ENCODE peak calls at places on chromosomes 6 and 20, in seven cellular contexts. L is SIG-M5; F is activated CD8-positive, alpha-beta T cell treated with anti-CD3 and anti-CD28 coated beads for 36 hours; J is stimulated activated CD4-positive, alpha-beta T cell treated with anti-CD3 and anti-CD28 coated beads, Interleukin-1b, Interleukin-23, amount 100 ng/mL, for 24 hours; Z is RPMI7951; I is T-helper 1 cell; Q is HEK293T. T is an unnamed sample.

GRCh38 chr6:79672631-79673065 is 41.5 kb downstream of the SH3BGRL2 start:
- DNase-seq in Z (peak), F (no peak), J (no peak), Q (no peak), L (no peak), I (no peak), T (no peak)

GRCh38 chr6:108174371-108175175 is 8.8 kb downstream of the NR2E1 start:
- DNase-seq in F (peak), L (no peak), J (no peak), Z (no peak), I (no peak), Q (no peak), T (no peak)

GRCh38 chr6:149961728-149962425 is 1.9 kb upstream of the ULBP1 start:
- DNase-seq in J (no peak), I (no peak), Q (peak), F (peak), L (no peak), Z (peak), T (peak)

GRCh38 chr20:51831891-51832675 is 29.8 kb upstream of the SALL4 start:
- DNase-seq in J (no peak), Q (no peak), L (no peak), I (no peak), Z (no peak), F (no peak), T (no peak)

GRCh38 chr20:8535403-8536003 is 403.4 kb downstream of the PLCB1 start:
- DNase-seq in J (no peak), L (no peak), Z (no peak), I (no peak), F (peak), Q (peak), T (no peak)

GRCh38 chr6:154937306-154938244 is 57.5 kb upstream of the TIAM2 start:
- DNase-seq in F (no peak), J (no peak), Z (no peak), I (no peak), Q (no peak), L (no peak), T (no peak)

GRCh38 chr6:154995241-154996162 is at the start of gene TIAM2:
- DNase-seq in F (peak), I (no peak), J (peak), Z (peak), L (no peak), Q (peak), T (peak)

GRCh38 chr6:161951139-161951538 is 677.3 kb upstream of the AGPAT4 start:
- DNase-seq in I (no peak), F (no peak), L (no peak), Z (no peak), Q (no peak), J (no peak), T (no peak)

GRCh38 chr20:1500496-1500895 is 9.3 kb upstream of the SIRPB2 start:
- DNase-seq in J (no peak), Z (no peak), L (no peak), I (no peak), Q (no peak), F (no peak), T (no peak)

GRCh38 chr20:3687655-3688054 is 5.8 kb upstream of the ADAM33 start:
- DNase-seq in L (no peak), J (no peak), Q (peak), I (no peak), Z (peak), F (no peak), T (no peak)

T was measured in D341Med.